ENCODE peak calls at places on chromosomes 1 and 21, in five cellular contexts. C, P, W, K and T are unnamed samples. For H3K4me1, the result is how much of the 10 kb centered on the place peaks cover.

GRCh38 chr1:76426606-76427005 is 352.1 kb downstream of the ST6GALNAC3 start:
- DNase-seq in K (no peak), P (no peak), C (no peak), W (no peak), T (no peak)

GRCh38 chr1:63501256-63501655 is 21.8 kb downstream of the ITGB3BP start:
- DNase-seq in C (no peak), K (no peak), W (no peak), P (no peak), T (no peak)

GRCh38 chr1:225242611-225243010 is 185.2 kb downstream of the LBR start:
- DNase-seq in W (no peak), P (no peak), C (no peak), K (no peak), T (no peak)

GRCh38 chr1:97489834-97490233 is 431.0 kb downstream of the DPYD start:
- DNase-seq in W (peak), C (no peak), K (peak), P (no peak), T (peak)

GRCh38 chr1:32876341-32877210 is 5.9 kb upstream of the FNDC5 start:
- DNase-seq in W (peak), K (peak), P (peak), C (peak), T (peak)

GRCh38 chr1:218351617-218352438 is 6.7 kb downstream of the TGFB2 start:
- DNase-seq in K (no peak), C (no peak), P (no peak), W (peak), T (no peak)

GRCh38 chr1:41682149-41682548 is 197.7 kb upstream of the EDN2 start:
- DNase-seq in C (no peak), P (no peak), W (no peak), K (no peak), T (no peak)

GRCh38 chr1:212186427-212187207 is 98.6 kb upstream of the PPP2R5A start:
- DNase-seq in P (peak), K (no peak), C (no peak), W (no peak), T (peak)

GRCh38 chr1:211632117-211632807 is 43.2 kb downstream of the NEK2 start:
- DNase-seq in W (no peak), C (no peak), P (no peak), K (no peak), T (no peak)

GRCh38 chr1:11538886-11539285 is 59.9 kb downstream of the DISP3 start:
- DNase-seq in P (no peak), K (no peak), W (no peak), C (no peak), T (no peak)

GRCh38 chr1:37922767-37923550 is 23.9 kb downstream of the INPP5B start:
- DNase-seq in W (no peak), K (no peak), C (no peak), P (no peak), T (no peak)

GRCh38 chr21:45123440-45123839 is 49.1 kb downstream of the ADARB1 start:
- DNase-seq in W (no peak), C (no peak), K (peak), P (no peak), T (no peak)

GRCh38 chr1:110475358-110476027 is 24.5 kb downstream of the PROK1 start:
- DNase-seq in W (no peak), P (no peak), C (no peak), K (no peak), T (peak)

GRCh38 chr1:113399063-113399583 is 8.8 kb downstream of the MAGI3 start:
- DNase-seq in P (no peak), W (no peak), C (no peak), K (no peak), T (no peak)
- H3K4me3 ChIP-seq in P (no peak), W (no peak), C (no peak), K (no peak), T (no peak)

GRCh38 chr21:36516271-36516670 is 36.3 kb upstream of the CLDN14 start:
- DNase-seq in C (no peak), P (no peak), K (no peak), W (no peak), T (no peak)

GRCh38 chr21:36524477-36524876 is 44.6 kb upstream of the CLDN14 start:
- DNase-seq in C (no peak), K (no peak), W (no peak), P (no peak), T (no peak)

GRCh38 chr21:36522174-36522810 is 42.4 kb upstream of the CLDN14 start:
- DNase-seq in W (no peak), P (no peak), K (no peak), C (no peak), T (no peak)

GRCh38 chr21:36517366-36518075 is 37.6 kb upstream of the CLDN14 start:
- DNase-seq in K (no peak), C (no peak), W (no peak), P (no peak), T (no peak)

GRCh38 chr21:36518883-36519492 is 39.1 kb upstream of the CLDN14 start:
- DNase-seq in W (no peak), C (no peak), K (no peak), P (no peak), T (no peak)
- H3K4me1 ChIP-seq in W (under half), C (under half), K (under half), P (under half), T (under half)

GRCh38 chr1:246591047-246591446 is 24.8 kb downstream of the CNST start:
- DNase-seq in P (no peak), W (no peak), K (no peak), C (no peak), T (no peak)
- H3K27ac ChIP-seq in P (peak), W (no peak), K (no peak), C (no peak), T (no peak)

DNA sequence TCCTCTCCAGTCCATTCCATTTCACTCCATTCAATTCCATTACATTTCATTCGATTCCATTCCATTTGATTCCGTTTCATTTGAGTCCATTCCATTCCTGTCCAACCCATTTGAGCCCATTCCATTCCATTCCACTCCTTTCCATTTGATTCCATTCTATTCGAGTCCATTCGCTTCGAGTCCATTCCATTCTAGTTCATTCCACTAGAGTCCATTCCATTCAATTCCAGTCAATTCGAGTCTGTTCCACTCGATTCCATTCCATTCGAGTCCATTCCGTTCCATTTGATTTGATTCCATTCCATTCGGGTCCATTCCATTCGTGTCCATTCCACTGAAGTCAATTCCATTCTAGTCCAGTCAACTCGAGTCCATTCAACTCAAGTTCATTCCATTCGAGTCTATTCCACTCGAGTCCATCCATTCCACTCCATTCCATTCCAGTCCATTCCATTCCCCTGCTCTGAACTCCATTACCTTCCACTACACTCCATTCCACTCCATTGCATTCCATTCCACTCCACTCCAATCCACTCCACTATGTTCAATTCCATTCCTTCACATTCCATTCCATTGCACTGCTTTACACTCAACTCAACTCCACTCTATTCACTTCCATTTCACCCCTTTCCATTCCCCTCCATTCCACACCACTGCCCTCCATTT is 2569.4 kb upstream of the TPTE start:
- DNase-seq in W (no peak), C (no peak), P (no peak), K (no peak), T (no peak)
- H3K4me3 ChIP-seq in W (no peak), C (no peak), P (no peak), K (no peak), T (no peak)

GRCh38 chr1:201310986-201311355 is 27.7 kb downstream of the PKP1 start:
- DNase-seq in P (peak), K (no peak), C (peak), W (peak), T (peak)
- H3K4me1 ChIP-seq in P (under half), K (under half), C (under half), W (half or more), T (under half)

DNA sequence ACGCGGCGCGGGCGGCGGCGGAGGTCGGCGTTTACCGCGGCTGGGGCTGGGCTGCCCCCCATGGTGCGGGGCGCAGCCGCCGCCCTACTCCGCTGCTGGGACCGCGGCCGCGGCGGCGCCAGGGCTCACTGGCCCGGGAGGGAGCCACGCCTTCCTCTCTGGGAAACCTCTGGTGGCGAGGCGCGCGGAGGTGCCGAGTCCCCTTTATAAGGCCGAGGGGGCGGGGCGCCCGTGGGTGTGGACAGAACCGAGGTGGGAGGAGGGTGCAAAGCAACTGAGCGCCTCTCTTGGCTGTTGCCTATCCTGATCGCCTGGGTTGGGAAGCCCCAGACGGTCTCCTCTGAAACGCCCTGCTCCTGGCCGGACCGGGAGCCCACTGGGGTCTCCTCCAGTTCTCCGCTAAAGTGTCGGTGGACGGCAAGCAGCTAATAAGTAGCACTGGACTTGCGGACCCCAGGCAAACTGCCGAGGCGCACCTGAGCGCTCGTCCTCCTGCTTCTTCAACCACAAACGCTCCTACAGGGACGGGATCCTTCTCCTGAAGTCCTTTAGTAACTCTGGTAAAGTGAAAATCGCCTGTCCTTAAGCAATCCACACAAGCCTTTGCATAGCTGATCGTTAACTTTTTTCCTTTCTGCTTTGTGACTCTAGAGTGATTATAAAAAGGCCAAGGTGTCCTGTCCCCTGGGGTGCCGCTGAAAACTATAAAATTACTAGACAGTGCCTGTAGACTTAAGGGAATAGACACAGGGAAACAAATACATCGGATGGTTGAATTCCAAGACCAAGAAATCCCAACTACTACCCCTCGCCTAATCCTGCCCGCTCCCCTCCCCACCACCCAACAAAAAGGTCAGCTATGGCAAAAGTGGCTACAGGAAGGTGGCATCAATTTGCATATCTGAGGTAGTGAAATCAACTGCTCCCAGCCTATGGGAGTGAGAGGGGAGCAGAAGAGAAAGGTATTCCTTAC is at the start of gene PTGER3:
- DNase-seq in K (peak), P (peak), W (no peak), C (peak), T (peak)
- H3K27ac ChIP-seq in K (no peak), P (no peak), W (no peak), C (no peak), T (no peak)

GRCh38 chr1:184223216-184223615 is 163.6 kb upstream of the C1orf21 start:
- DNase-seq in K (no peak), C (no peak), W (peak), P (no peak), T (no peak)
- H3K4me3 ChIP-seq in K (no peak), C (no peak), W (peak), P (no peak), T (no peak)

DNA sequence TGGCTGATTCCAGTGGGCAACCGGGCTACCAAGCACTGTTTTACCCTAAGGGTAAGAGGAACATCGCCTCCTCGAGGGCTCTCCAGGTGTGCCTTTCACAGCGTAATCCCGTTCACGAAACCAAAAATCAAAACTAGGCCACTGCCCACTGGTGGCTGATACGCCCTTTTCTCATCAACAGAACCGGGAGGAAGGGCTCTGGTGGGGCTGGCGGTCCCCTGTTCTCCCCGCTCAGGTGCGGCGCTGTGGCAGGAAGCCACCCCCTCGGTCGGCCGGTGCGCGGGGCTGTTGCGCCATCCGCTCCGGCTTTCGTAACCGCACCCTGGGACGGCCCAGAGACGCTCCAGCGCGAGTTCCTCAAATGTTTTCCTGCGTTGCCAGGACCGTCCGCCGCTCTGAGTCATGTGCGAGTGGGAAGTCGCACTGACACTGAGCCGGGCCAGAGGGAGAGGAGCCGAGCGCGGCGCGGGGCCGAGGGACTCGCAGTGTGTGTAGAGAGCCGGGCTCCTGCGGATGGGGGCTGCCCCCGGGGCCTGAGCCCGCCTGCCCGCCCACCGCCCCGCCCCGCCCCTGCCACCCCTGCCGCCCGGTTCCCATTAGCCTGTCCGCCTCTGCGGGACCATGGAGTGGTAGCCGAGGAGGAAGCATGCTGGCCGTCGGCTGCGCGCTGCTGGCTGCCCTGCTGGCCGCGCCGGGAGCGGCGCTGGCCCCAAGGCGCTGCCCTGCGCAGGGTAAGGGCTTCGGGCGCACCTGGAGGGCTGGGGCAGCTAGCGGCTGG is at the start of gene IL6R:
- DNase-seq in C (peak), K (peak), W (peak), P (peak), T (peak)
- H3K4me1 ChIP-seq in C (under half), K (half or more), W (under half), P (under half), T (under half)

GRCh38 chr1:149844096-149844495 is 55.3 kb upstream of the BOLA1 start:
- DNase-seq in C (no peak), W (peak), K (peak), P (peak), T (peak)
- H3K27ac ChIP-seq in C (no peak), W (peak), K (peak), P (peak), T (no peak)

DNA sequence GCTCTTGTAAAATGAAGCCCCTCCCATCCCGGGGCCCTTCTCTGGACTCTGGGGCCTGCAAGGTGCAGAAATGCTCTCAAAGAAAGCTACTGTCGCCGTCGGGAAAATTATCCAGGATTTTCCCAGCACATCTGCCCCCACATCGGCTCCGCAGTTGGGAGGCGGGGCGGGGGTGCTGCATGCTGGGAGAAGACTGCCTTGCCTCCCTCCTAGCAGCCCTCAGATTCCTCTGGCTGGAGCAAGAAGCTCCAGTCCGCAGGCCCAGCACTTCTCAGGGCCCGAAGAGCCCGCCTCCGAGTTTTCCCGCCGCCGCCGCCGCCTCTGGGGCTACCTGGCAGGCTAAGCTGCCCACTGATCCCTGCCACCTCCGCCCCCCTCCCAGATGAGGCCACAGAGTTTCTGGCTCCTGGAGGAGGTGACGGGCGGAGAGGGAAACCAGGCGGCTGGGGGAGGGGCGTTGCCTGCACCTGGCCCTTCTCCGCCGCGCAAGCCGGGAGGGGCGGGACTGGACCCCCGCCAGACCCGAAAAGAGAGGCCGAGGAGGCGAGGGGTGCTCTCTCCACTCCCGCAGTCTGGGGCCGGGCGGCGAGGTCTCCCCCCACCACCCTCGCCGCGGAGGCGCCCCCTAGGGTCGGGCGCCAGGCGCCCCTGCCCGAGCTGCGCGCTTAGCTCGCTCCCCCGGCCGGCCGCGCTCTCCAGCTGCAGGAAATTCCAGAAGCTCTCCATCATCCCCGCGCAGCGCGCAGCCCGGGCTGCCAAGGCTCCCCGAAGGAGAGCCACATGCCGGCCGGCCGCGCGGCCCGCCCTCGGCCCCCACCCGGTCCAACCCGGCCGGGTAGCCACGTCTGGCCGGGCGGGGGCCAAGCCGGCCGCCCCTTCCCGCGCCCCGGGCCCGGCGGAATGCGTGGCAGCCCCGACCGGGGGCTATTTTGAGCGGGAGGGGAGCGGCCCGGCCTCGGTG is 28.8 kb downstream of the AHDC1 start:
- DNase-seq in W (peak), K (no peak), P (peak), C (peak), T (peak)
- H3K4me3 ChIP-seq in W (peak), K (peak), P (peak), C (peak), T (no peak)